ENCODE peak calls at places on chromosomes 5 and 9, in seven cellular contexts. One of them, this sample, is unnamed.

GRCh38 chr5:140240987-140241706 is 61.8 kb downstream of the PFDN1 start:
- DNase-seq in HL-60: no peak
- DNase-seq in endothelial cell of umbilical vein: peak; percentile 93
- DNase-seq in transverse colon: peak; percentile 89
- DNase-seq in SK-N-SH: peak; percentile 85
- DNase-seq in breast epithelium: peak; percentile 71
- DNase-seq in HCT116: peak; percentile 69
- DNase-seq in this sample: no peak

GRCh38 chr9:115494958-115495690 is 377.2 kb upstream of the TNC start:
- DNase-seq in HL-60: no peak
- DNase-seq in endothelial cell of umbilical vein: no peak
- DNase-seq in transverse colon: no peak
- DNase-seq in SK-N-SH: peak; percentile 41
- DNase-seq in breast epithelium: no peak
- DNase-seq in HCT116: no peak
- DNase-seq in this sample: no peak

GRCh38 chr5:135038829-135039525 is 4.9 kb upstream of the PITX1 start:
- DNase-seq in HL-60: no peak
- DNase-seq in endothelial cell of umbilical vein: no peak
- DNase-seq in transverse colon: no peak
- DNase-seq in SK-N-SH: peak; percentile 58
- DNase-seq in breast epithelium: no peak
- DNase-seq in HCT116: no peak
- DNase-seq in this sample: no peak

GRCh38 chr5:124995451-124995850 is 249.0 kb upstream of the ZNF608 start:
- DNase-seq in HL-60: no peak
- DNase-seq in endothelial cell of umbilical vein: peak; percentile 88
- DNase-seq in transverse colon: no peak
- DNase-seq in SK-N-SH: no peak
- DNase-seq in breast epithelium: no peak
- DNase-seq in HCT116: no peak
- DNase-seq in this sample: no peak

GRCh38 chr5:137278476-137278875 is 220.7 kb downstream of the SPOCK1 start:
- DNase-seq in HL-60: no peak
- DNase-seq in endothelial cell of umbilical vein: no peak
- DNase-seq in transverse colon: no peak
- DNase-seq in SK-N-SH: no peak
- DNase-seq in breast epithelium: no peak
- DNase-seq in HCT116: no peak
- DNase-seq in this sample: no peak

GRCh38 chr5:176562189-176562588 is 13.0 kb downstream of the CDHR2 start:
- DNase-seq in HL-60: no peak
- DNase-seq in endothelial cell of umbilical vein: no peak
- DNase-seq in transverse colon: no peak
- DNase-seq in SK-N-SH: no peak
- DNase-seq in breast epithelium: no peak
- DNase-seq in HCT116: no peak
- DNase-seq in this sample: no peak

GRCh38 chr5:107092695-107093094 is 578.0 kb downstream of the EFNA5 start:
- DNase-seq in HL-60: no peak
- DNase-seq in endothelial cell of umbilical vein: no peak
- DNase-seq in transverse colon: no peak
- DNase-seq in SK-N-SH: no peak
- DNase-seq in breast epithelium: no peak
- DNase-seq in HCT116: no peak
- DNase-seq in this sample: no peak

GRCh38 chr5:78972654-78973428 is 12.3 kb downstream of the ARSB start:
- DNase-seq in HL-60: no peak
- DNase-seq in endothelial cell of umbilical vein: peak; percentile 99
- DNase-seq in transverse colon: peak; percentile 42
- DNase-seq in SK-N-SH: peak; percentile 62
- DNase-seq in breast epithelium: no peak
- DNase-seq in HCT116: no peak
- DNase-seq in this sample: no peak

GRCh38 chr9:8978334-8978733 is 1178.8 kb upstream of the DMAC1 start:
- DNase-seq in HL-60: no peak
- DNase-seq in endothelial cell of umbilical vein: no peak
- DNase-seq in transverse colon: no peak
- DNase-seq in SK-N-SH: no peak
- DNase-seq in breast epithelium: no peak
- DNase-seq in HCT116: no peak
- DNase-seq in this sample: no peak

GRCh38 chr5:115963566-115963965 is 1.3 kb downstream of the LVRN start:
- DNase-seq in HL-60: no peak
- DNase-seq in endothelial cell of umbilical vein: no peak
- DNase-seq in transverse colon: no peak
- DNase-seq in SK-N-SH: peak; percentile 12
- DNase-seq in breast epithelium: no peak
- DNase-seq in HCT116: no peak
- DNase-seq in this sample: no peak

GRCh38 chr5:68251386-68251785 is 35.8 kb downstream of the PIK3R1 start:
- DNase-seq in HL-60: no peak
- DNase-seq in endothelial cell of umbilical vein: peak; percentile 63
- DNase-seq in transverse colon: no peak
- DNase-seq in SK-N-SH: no peak
- DNase-seq in breast epithelium: no peak
- DNase-seq in HCT116: no peak
- DNase-seq in this sample: no peak

GRCh38 chr5:159211712-159212111 is 2.4 kb upstream of the RNF145 start:
- DNase-seq in HL-60: no peak
- DNase-seq in endothelial cell of umbilical vein: no peak
- DNase-seq in transverse colon: peak; percentile 48
- DNase-seq in SK-N-SH: peak; percentile 27
- DNase-seq in breast epithelium: no peak
- DNase-seq in HCT116: no peak
- DNase-seq in this sample: no peak

GRCh38 chr5:12119657-12120056 is 215.4 kb upstream of the CTNND2 start:
- DNase-seq in HL-60: no peak
- DNase-seq in endothelial cell of umbilical vein: no peak
- DNase-seq in transverse colon: no peak
- DNase-seq in SK-N-SH: no peak
- DNase-seq in breast epithelium: no peak
- DNase-seq in HCT116: no peak
- DNase-seq in this sample: no peak

GRCh38 chr5:156396063-156396829 is 69.3 kb downstream of the SGCD start:
- DNase-seq in HL-60: no peak
- DNase-seq in endothelial cell of umbilical vein: no peak
- DNase-seq in transverse colon: no peak
- DNase-seq in SK-N-SH: no peak
- DNase-seq in breast epithelium: no peak
- DNase-seq in HCT116: no peak
- DNase-seq in this sample: no peak
- TF ChIP-seq POLR2AphosphoS5 in HL-60: no peak
- TF ChIP-seq POLR2AphosphoS5 in endothelial cell of umbilical vein: no peak
- TF ChIP-seq POLR2AphosphoS5 in transverse colon: no peak
- TF ChIP-seq POLR2AphosphoS5 in SK-N-SH: no peak
- TF ChIP-seq POLR2AphosphoS5 in breast epithelium: no peak
- TF ChIP-seq POLR2AphosphoS5 in HCT116: no peak
- TF ChIP-seq POLR2AphosphoS5 in this sample: no peak

GRCh38 chr9:134709512-134710270 is 68.1 kb downstream of the COL5A1 start:
- DNase-seq in HL-60: no peak
- DNase-seq in endothelial cell of umbilical vein: no peak
- DNase-seq in transverse colon: no peak
- DNase-seq in SK-N-SH: peak; percentile 55
- DNase-seq in breast epithelium: no peak
- DNase-seq in HCT116: no peak
- DNase-seq in this sample: no peak

GRCh38 chr9:134706522-134706921 is 64.9 kb downstream of the COL5A1 start:
- DNase-seq in HL-60: no peak
- DNase-seq in endothelial cell of umbilical vein: no peak
- DNase-seq in transverse colon: no peak
- DNase-seq in SK-N-SH: no peak
- DNase-seq in breast epithelium: no peak
- DNase-seq in HCT116: no peak
- DNase-seq in this sample: no peak

GRCh38 chr9:134707031-134707680 is 65.6 kb downstream of the COL5A1 start:
- DNase-seq in HL-60: no peak
- DNase-seq in endothelial cell of umbilical vein: peak; percentile 22
- DNase-seq in transverse colon: peak; percentile 73
- DNase-seq in SK-N-SH: peak; percentile 98
- DNase-seq in breast epithelium: no peak
- DNase-seq in HCT116: no peak
- DNase-seq in this sample: no peak

GRCh38 chr9:134708672-134709038 is 67.1 kb downstream of the COL5A1 start:
- DNase-seq in HL-60: no peak
- DNase-seq in endothelial cell of umbilical vein: no peak
- DNase-seq in transverse colon: no peak
- DNase-seq in SK-N-SH: no peak
- DNase-seq in breast epithelium: no peak
- DNase-seq in HCT116: no peak
- DNase-seq in this sample: no peak

DNA sequence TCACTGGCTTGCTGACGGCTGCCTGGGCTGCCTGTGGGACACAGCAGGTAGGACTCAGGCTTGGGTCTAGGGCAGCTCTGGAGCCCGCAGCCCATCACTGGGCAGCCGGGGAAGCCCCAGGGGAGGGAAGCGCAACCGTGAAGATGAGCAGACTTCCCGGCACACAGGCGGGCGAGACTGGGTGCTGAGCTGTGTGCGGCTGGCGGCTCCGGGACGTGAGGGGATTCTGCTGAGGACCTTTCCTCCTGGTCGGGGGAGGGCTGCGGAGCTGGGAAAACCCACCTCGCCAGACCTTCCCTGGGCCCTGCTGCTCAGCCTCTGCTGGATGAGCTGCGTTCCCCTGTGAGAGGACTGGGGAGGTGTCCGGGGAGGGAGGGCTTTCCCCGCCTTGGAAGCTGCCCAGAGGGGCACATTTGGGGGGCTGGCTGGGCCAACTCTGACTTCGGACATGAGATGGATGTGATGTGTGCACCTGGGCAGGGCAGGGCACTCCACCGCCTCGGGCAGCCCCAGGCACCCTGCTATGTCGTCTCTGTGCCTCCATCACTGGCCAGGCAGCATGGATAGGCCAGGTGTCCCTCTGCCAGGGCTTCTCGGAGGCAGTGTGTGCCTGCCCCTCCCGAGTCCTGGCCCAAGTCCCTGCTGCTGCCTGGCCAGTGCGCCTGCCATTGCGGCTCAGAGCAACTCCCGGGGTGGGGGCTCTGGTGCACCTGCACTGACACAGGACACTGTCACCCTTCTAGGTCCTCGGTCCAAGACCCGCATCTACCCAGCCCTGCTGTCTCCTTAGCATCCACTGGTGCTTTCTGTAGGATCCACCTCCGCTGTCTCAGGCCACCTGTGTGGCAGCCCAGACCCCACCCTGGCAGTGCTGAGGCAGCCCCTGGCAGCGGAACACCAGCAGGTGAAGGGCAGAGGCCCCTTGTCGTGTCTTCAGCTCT is 66.4 kb downstream of the COL5A1 start:
- DNase-seq in HL-60: no peak
- DNase-seq in endothelial cell of umbilical vein: no peak
- DNase-seq in transverse colon: no peak
- DNase-seq in SK-N-SH: peak; percentile 54
- DNase-seq in breast epithelium: no peak
- DNase-seq in HCT116: no peak
- DNase-seq in this sample: no peak
- TF ChIP-seq CTCF in HL-60: no peak
- TF ChIP-seq CTCF in endothelial cell of umbilical vein: no peak
- TF ChIP-seq CTCF in transverse colon: no peak
- TF ChIP-seq CTCF in SK-N-SH: no peak
- TF ChIP-seq CTCF in breast epithelium: no peak
- TF ChIP-seq CTCF in HCT116: no peak
- TF ChIP-seq CTCF in this sample: no peak

GRCh38 chr9:87141124-87141523 is 193.8 kb upstream of the GAS1 start:
- DNase-seq in HL-60: no peak
- DNase-seq in endothelial cell of umbilical vein: no peak
- DNase-seq in transverse colon: no peak
- DNase-seq in SK-N-SH: no peak
- DNase-seq in breast epithelium: no peak
- DNase-seq in HCT116: no peak
- DNase-seq in this sample: no peak

GRCh38 chr9:87138128-87139040 is 191.1 kb upstream of the GAS1 start:
- DNase-seq in HL-60: no peak
- DNase-seq in endothelial cell of umbilical vein: no peak
- DNase-seq in transverse colon: no peak
- DNase-seq in SK-N-SH: no peak
- DNase-seq in breast epithelium: no peak
- DNase-seq in HCT116: no peak
- DNase-seq in this sample: no peak

GRCh38 chr9:87137718-87138117 is 190.4 kb upstream of the GAS1 start:
- DNase-seq in HL-60: no peak
- DNase-seq in endothelial cell of umbilical vein: no peak
- DNase-seq in transverse colon: no peak
- DNase-seq in SK-N-SH: peak; percentile 41
- DNase-seq in breast epithelium: no peak
- DNase-seq in HCT116: no peak
- DNase-seq in this sample: no peak

GRCh38 chr9:87140605-87141109 is 193.4 kb upstream of the GAS1 start:
- DNase-seq in HL-60: no peak
- DNase-seq in endothelial cell of umbilical vein: no peak
- DNase-seq in transverse colon: no peak
- DNase-seq in SK-N-SH: no peak
- DNase-seq in breast epithelium: no peak
- DNase-seq in HCT116: no peak
- DNase-seq in this sample: no peak

GRCh38 chr9:87140142-87140541 is 192.8 kb upstream of the GAS1 start:
- DNase-seq in HL-60: no peak
- DNase-seq in endothelial cell of umbilical vein: no peak
- DNase-seq in transverse colon: no peak
- DNase-seq in SK-N-SH: no peak
- DNase-seq in breast epithelium: no peak
- DNase-seq in HCT116: no peak
- DNase-seq in this sample: no peak
- H3K4me3 ChIP-seq in HL-60: no peak overlapping the region
- H3K4me3 ChIP-seq in endothelial cell of umbilical vein: no peak overlapping the region
- H3K4me3 ChIP-seq in transverse colon: no peak overlapping the region
- H3K4me3 ChIP-seq in SK-N-SH: no peak overlapping the region
- H3K4me3 ChIP-seq in breast epithelium: no peak overlapping the region
- H3K4me3 ChIP-seq in HCT116: no peak overlapping the region
- H3K4me3 ChIP-seq in this sample: no peak overlapping the region

DNA sequence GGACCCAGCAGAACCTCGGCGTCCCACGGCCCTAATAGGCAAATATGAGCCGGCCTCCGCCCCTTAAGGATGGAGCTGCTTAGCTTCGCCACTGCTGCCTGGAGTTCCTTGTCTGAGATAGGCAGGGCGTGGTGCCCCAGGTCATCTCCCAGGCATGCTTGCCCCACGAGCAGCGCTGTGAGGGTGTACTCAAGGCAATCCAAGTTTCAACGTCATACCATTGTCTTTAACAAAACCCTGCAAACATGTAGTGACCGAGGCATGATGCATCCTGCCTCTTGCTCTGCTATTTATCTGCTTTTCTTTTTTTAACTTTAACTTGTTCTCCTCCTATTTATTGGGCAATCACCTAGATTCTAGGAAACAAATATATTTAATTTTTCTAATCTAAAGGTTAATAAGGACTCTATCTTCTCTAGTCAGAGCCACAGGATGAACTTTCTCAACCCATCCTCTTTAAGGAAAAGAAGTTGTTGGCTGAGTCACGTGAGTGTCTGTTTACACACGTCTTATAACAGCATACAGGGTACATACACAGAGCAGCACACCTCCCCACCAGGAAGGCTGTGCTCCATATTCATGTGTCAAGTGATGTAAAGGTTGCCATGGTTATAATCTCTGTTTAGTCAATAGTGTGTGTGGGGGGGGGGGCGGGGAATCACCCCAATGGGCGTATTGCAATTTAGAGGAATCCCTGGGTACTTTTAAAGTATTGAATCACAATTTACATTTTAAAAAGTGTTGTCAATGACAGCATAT is 27.3 kb upstream of the ZSWIM6 start:
- DNase-seq in HL-60: no peak
- DNase-seq in endothelial cell of umbilical vein: peak; percentile 44
- DNase-seq in transverse colon: peak; percentile 86
- DNase-seq in SK-N-SH: no peak
- DNase-seq in breast epithelium: no peak
- DNase-seq in HCT116: peak; percentile 55
- DNase-seq in this sample: no peak
- TF ChIP-seq POLR2AphosphoS5 in HL-60: no peak
- TF ChIP-seq POLR2AphosphoS5 in endothelial cell of umbilical vein: no peak
- TF ChIP-seq POLR2AphosphoS5 in transverse colon: no peak
- TF ChIP-seq POLR2AphosphoS5 in SK-N-SH: no peak
- TF ChIP-seq POLR2AphosphoS5 in breast epithelium: no peak
- TF ChIP-seq POLR2AphosphoS5 in HCT116: no peak
- TF ChIP-seq POLR2AphosphoS5 in this sample: no peak

This sample was measured in spleen.